ENCODE peak calls at places on chromosomes 5 and 9, in ten cellular contexts. One of them, this sample, is unnamed.

GRCh38 chr9:110602281-110602680 is 22.7 kb upstream of the SVEP1 start:
- DNase-seq in stomach: no peak
- DNase-seq in spleen: no peak
- DNase-seq in HepG2: no peak
- DNase-seq in A549: no peak
- DNase-seq in H1: no peak
- DNase-seq in esophagus squamous epithelium: no peak
- DNase-seq in vagina: no peak
- DNase-seq in Peyer's patch: no peak
- DNase-seq in heart left ventricle: no peak
- DNase-seq in this sample: no peak

GRCh38 chr5:107670028-107670926 is 460 bp downstream of the EFNA5 start:
- DNase-seq in stomach: peak; percentile 50
- DNase-seq in spleen: peak; percentile 71
- DNase-seq in HepG2: no peak
- DNase-seq in A549: peak; percentile 34
- DNase-seq in H1: peak; percentile 74
- DNase-seq in esophagus squamous epithelium: no peak
- DNase-seq in vagina: no peak
- DNase-seq in Peyer's patch: peak; percentile 50
- DNase-seq in heart left ventricle: peak; percentile 26
- DNase-seq in this sample: no peak

GRCh38 chr9:6714176-6714575 is 43.6 kb upstream of the KDM4C start:
- DNase-seq in stomach: no peak
- DNase-seq in spleen: no peak
- DNase-seq in HepG2: peak; percentile 24
- DNase-seq in A549: no peak
- DNase-seq in H1: no peak
- DNase-seq in esophagus squamous epithelium: no peak
- DNase-seq in vagina: no peak
- DNase-seq in Peyer's patch: no peak
- DNase-seq in heart left ventricle: no peak
- DNase-seq in this sample: peak; percentile 51

GRCh38 chr5:130135506-130135905 is 231.2 kb downstream of the CHSY3 start:
- DNase-seq in stomach: no peak
- DNase-seq in spleen: no peak
- DNase-seq in HepG2: no peak
- DNase-seq in A549: no peak
- DNase-seq in H1: no peak
- DNase-seq in esophagus squamous epithelium: no peak
- DNase-seq in vagina: no peak
- DNase-seq in Peyer's patch: no peak
- DNase-seq in heart left ventricle: no peak
- DNase-seq in this sample: no peak

GRCh38 chr5:74312746-74313145 is 327.8 kb downstream of the ENC1 start:
- DNase-seq in stomach: no peak
- DNase-seq in spleen: no peak
- DNase-seq in HepG2: no peak
- DNase-seq in A549: no peak
- DNase-seq in H1: no peak
- DNase-seq in esophagus squamous epithelium: no peak
- DNase-seq in vagina: no peak
- DNase-seq in Peyer's patch: no peak
- DNase-seq in heart left ventricle: no peak
- DNase-seq in this sample: no peak

GRCh38 chr5:53512539-53512938 is 32.1 kb downstream of the FST start:
- DNase-seq in stomach: no peak
- DNase-seq in spleen: no peak
- DNase-seq in HepG2: no peak
- DNase-seq in A549: no peak
- DNase-seq in H1: no peak
- DNase-seq in esophagus squamous epithelium: no peak
- DNase-seq in vagina: no peak
- DNase-seq in Peyer's patch: no peak
- DNase-seq in heart left ventricle: no peak
- DNase-seq in this sample: no peak

GRCh38 chr5:86644843-86645242 is 27.1 kb downstream of the COX7C start:
- DNase-seq in stomach: no peak
- DNase-seq in spleen: peak; percentile 43
- DNase-seq in HepG2: no peak
- DNase-seq in A549: no peak
- DNase-seq in H1: peak; percentile 64
- DNase-seq in esophagus squamous epithelium: no peak
- DNase-seq in vagina: no peak
- DNase-seq in Peyer's patch: no peak
- DNase-seq in heart left ventricle: no peak
- DNase-seq in this sample: no peak

GRCh38 chr5:1322036-1322903 is 22.6 kb downstream of the CLPTM1L start:
- DNase-seq in stomach: no peak
- DNase-seq in spleen: peak; percentile 62
- DNase-seq in HepG2: no peak
- DNase-seq in A549: no peak
- DNase-seq in H1: no peak
- DNase-seq in esophagus squamous epithelium: no peak
- DNase-seq in vagina: no peak
- DNase-seq in Peyer's patch: peak; percentile 33
- DNase-seq in heart left ventricle: no peak
- DNase-seq in this sample: no peak

GRCh38 chr5:91190333-91190680 is 192.8 kb downstream of the ARRDC3 start:
- DNase-seq in stomach: no peak
- DNase-seq in spleen: no peak
- DNase-seq in HepG2: no peak
- DNase-seq in A549: no peak
- DNase-seq in H1: no peak
- DNase-seq in esophagus squamous epithelium: no peak
- DNase-seq in vagina: no peak
- DNase-seq in Peyer's patch: no peak
- DNase-seq in heart left ventricle: no peak
- DNase-seq in this sample: no peak

GRCh38 chr5:39714036-39714698 is 289.4 kb upstream of the DAB2 start:
- DNase-seq in stomach: peak; percentile 52
- DNase-seq in spleen: no peak
- DNase-seq in HepG2: peak; percentile 41
- DNase-seq in A549: peak; percentile 81
- DNase-seq in H1: no peak
- DNase-seq in esophagus squamous epithelium: no peak
- DNase-seq in vagina: no peak
- DNase-seq in Peyer's patch: no peak
- DNase-seq in heart left ventricle: no peak
- DNase-seq in this sample: peak; percentile 79

GRCh38 chr9:86281577-86282076 is 711 bp downstream of the ISCA1 start:
- DNase-seq in stomach: no peak
- DNase-seq in spleen: no peak
- DNase-seq in HepG2: peak; percentile 72
- DNase-seq in A549: no peak
- DNase-seq in H1: no peak
- DNase-seq in esophagus squamous epithelium: no peak
- DNase-seq in vagina: no peak
- DNase-seq in Peyer's patch: no peak
- DNase-seq in heart left ventricle: no peak
- DNase-seq in this sample: no peak

GRCh38 chr5:72241346-72242003 is 78.6 kb downstream of the MRPS27 start:
- DNase-seq in stomach: no peak
- DNase-seq in spleen: no peak
- DNase-seq in HepG2: peak; percentile 91
- DNase-seq in A549: no peak
- DNase-seq in H1: no peak
- DNase-seq in esophagus squamous epithelium: no peak
- DNase-seq in vagina: no peak
- DNase-seq in Peyer's patch: no peak
- DNase-seq in heart left ventricle: no peak
- DNase-seq in this sample: no peak

GRCh38 chr9:98021306-98022040 is 35.1 kb upstream of the NANS start:
- DNase-seq in stomach: peak; percentile 17
- DNase-seq in spleen: no peak
- DNase-seq in HepG2: no peak
- DNase-seq in A549: no peak
- DNase-seq in H1: no peak
- DNase-seq in esophagus squamous epithelium: no peak
- DNase-seq in vagina: no peak
- DNase-seq in Peyer's patch: no peak
- DNase-seq in heart left ventricle: peak; percentile 66
- DNase-seq in this sample: no peak

GRCh38 chr9:22211588-22212360 is 202.7 kb upstream of the CDKN2B start:
- DNase-seq in stomach: no peak
- DNase-seq in spleen: no peak
- DNase-seq in HepG2: peak; percentile 70
- DNase-seq in A549: peak; percentile 80
- DNase-seq in H1: no peak
- DNase-seq in esophagus squamous epithelium: no peak
- DNase-seq in vagina: no peak
- DNase-seq in Peyer's patch: no peak
- DNase-seq in heart left ventricle: no peak
- DNase-seq in this sample: no peak

GRCh38 chr5:17234384-17234783 is 17.0 kb downstream of the BASP1 start:
- DNase-seq in stomach: no peak
- DNase-seq in spleen: no peak
- DNase-seq in HepG2: no peak
- DNase-seq in A549: no peak
- DNase-seq in H1: no peak
- DNase-seq in esophagus squamous epithelium: no peak
- DNase-seq in vagina: no peak
- DNase-seq in Peyer's patch: no peak
- DNase-seq in heart left ventricle: no peak
- DNase-seq in this sample: no peak

GRCh38 chr5:158390556-158390955 is 531.6 kb upstream of the CLINT1 start:
- DNase-seq in stomach: no peak
- DNase-seq in spleen: no peak
- DNase-seq in HepG2: no peak
- DNase-seq in A549: no peak
- DNase-seq in H1: no peak
- DNase-seq in esophagus squamous epithelium: no peak
- DNase-seq in vagina: no peak
- DNase-seq in Peyer's patch: no peak
- DNase-seq in heart left ventricle: no peak
- DNase-seq in this sample: peak; percentile 87
- TF ChIP-seq POLR2A in stomach: no peak
- TF ChIP-seq POLR2A in spleen: no peak
- TF ChIP-seq POLR2A in HepG2: no peak
- TF ChIP-seq POLR2A in A549: no peak
- TF ChIP-seq POLR2A in H1: no peak
- TF ChIP-seq POLR2A in esophagus squamous epithelium: no peak
- TF ChIP-seq POLR2A in vagina: no peak
- TF ChIP-seq POLR2A in Peyer's patch: no peak
- TF ChIP-seq POLR2A in heart left ventricle: no peak
- TF ChIP-seq POLR2A in this sample: no peak

DNA sequence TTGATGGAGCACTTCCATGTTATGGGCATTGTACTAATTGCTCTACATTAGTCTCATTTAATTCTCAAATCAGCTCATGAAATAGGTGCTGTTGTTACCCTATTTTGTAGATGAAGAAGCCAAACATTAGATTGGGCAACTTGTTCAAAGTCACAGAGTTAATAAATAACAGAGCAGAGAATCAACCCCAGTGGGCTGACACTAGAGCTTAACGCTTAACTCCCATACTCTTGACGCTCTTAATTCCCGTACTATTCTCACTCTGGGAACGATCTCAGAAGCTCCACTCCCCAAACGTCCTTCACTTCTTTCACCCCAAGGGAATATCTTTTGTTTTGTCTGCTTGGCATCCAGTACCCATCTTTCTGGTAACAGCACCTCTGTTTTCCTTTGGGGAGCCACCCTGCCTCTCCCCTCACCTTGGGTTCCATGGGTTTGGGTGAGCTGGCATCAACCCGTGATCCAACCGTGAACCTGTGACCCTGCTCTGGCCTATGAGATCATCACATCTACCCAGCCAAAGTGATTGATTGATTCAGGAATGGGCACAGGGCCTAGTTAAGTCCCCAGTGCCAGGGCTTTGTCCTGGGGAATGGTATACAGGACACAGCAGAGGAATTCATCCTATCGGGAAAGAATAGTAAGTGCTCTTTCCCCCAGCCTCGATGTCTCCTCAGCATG is 169.2 kb downstream of the NR3C1 start:
- DNase-seq in stomach: no peak
- DNase-seq in spleen: no peak
- DNase-seq in HepG2: peak; percentile 72
- DNase-seq in A549: no peak
- DNase-seq in H1: no peak
- DNase-seq in esophagus squamous epithelium: no peak
- DNase-seq in vagina: no peak
- DNase-seq in Peyer's patch: no peak
- DNase-seq in heart left ventricle: no peak
- DNase-seq in this sample: no peak
- TF ChIP-seq POLR2A in stomach: no peak
- TF ChIP-seq POLR2A in spleen: no peak
- TF ChIP-seq POLR2A in HepG2: no peak
- TF ChIP-seq POLR2A in A549: no peak
- TF ChIP-seq POLR2A in H1: no peak
- TF ChIP-seq POLR2A in esophagus squamous epithelium: no peak
- TF ChIP-seq POLR2A in vagina: no peak
- TF ChIP-seq POLR2A in Peyer's patch: no peak
- TF ChIP-seq POLR2A in heart left ventricle: no peak
- TF ChIP-seq POLR2A in this sample: no peak

GRCh38 chr9:129063061-129063460 is 17.9 kb upstream of the DOLPP1 start:
- DNase-seq in stomach: no peak
- DNase-seq in spleen: peak; percentile 60
- DNase-seq in HepG2: no peak
- DNase-seq in A549: no peak
- DNase-seq in H1: no peak
- DNase-seq in esophagus squamous epithelium: no peak
- DNase-seq in vagina: no peak
- DNase-seq in Peyer's patch: no peak
- DNase-seq in heart left ventricle: no peak
- DNase-seq in this sample: no peak
- TF ChIP-seq POLR2A in stomach: no peak
- TF ChIP-seq POLR2A in spleen: no peak
- TF ChIP-seq POLR2A in HepG2: no peak
- TF ChIP-seq POLR2A in A549: no peak
- TF ChIP-seq POLR2A in H1: no peak
- TF ChIP-seq POLR2A in esophagus squamous epithelium: no peak
- TF ChIP-seq POLR2A in vagina: no peak
- TF ChIP-seq POLR2A in Peyer's patch: no peak
- TF ChIP-seq POLR2A in heart left ventricle: no peak
- TF ChIP-seq POLR2A in this sample: no peak

DNA sequence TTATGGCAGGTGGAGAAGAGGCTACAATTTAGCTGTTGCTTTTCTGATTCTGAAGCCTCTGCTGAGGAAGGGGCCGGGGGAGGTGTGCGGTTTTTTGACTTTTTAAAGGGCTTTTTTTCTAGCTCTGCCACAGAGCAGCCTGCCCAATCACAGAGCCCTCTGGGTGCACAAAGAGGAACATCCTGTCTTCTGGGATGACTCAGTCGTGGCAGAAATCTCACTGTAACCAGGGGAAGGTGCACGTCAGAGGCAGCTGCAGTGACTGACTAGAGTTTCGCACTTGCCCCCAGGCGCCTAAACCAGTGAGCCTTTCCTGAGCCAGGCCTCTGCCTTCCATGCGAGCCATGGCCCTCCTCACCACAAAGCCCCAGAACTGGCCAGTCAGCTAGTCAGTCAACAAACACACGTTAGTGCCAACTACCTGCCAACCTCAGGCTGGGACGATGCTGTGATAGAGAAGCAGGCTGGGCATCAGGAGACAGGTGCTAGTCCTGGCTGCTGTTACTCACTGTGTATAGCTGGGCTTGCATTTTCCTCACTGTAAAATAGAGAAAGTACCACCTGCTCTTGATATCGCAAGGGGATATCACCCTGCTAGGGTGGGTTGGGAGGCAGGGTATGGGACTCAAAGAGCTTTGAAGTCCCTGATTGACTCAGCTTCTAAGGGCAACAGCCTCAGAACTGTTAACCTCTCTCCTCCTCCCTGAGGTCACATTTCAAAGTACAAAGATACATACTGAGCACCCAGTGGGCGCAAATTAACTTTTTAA is 2.2 kb downstream of the AKNA start:
- DNase-seq in stomach: peak; percentile 77
- DNase-seq in spleen: peak; percentile 96
- DNase-seq in HepG2: peak; percentile 54
- DNase-seq in A549: peak; percentile 24
- DNase-seq in H1: no peak
- DNase-seq in esophagus squamous epithelium: peak; percentile 56
- DNase-seq in vagina: no peak
- DNase-seq in Peyer's patch: peak; percentile 66
- DNase-seq in heart left ventricle: peak; percentile 71
- DNase-seq in this sample: peak; percentile 97
- TF ChIP-seq POLR2A in stomach: no peak
- TF ChIP-seq POLR2A in spleen: peak; percentile 54
- TF ChIP-seq POLR2A in HepG2: no peak
- TF ChIP-seq POLR2A in A549: no peak
- TF ChIP-seq POLR2A in H1: no peak
- TF ChIP-seq POLR2A in esophagus squamous epithelium: no peak
- TF ChIP-seq POLR2A in vagina: no peak
- TF ChIP-seq POLR2A in Peyer's patch: peak; percentile 66
- TF ChIP-seq POLR2A in heart left ventricle: no peak
- TF ChIP-seq POLR2A in this sample: peak; percentile 54

This sample was measured in NB4.